ENCODE peak calls at places on chromosomes 11 and 22, in six cellular contexts. O is brain microvascular endothelial cell, W is spleen, G is heart left ventricle, B is kidney epithelial cell, X is thoracic aorta. L is an unnamed sample. For H3K36me3, the result is how much of the 10 kb centered on the place peaks cover.

GRCh38 chr11:10042699-10043098 is 251.3 kb downstream of the SBF2 start:
- DNase-seq in O (no peak), W (no peak), G (no peak), B (no peak), X (no peak), L (no peak)

GRCh38 chr11:118646393-118646792 is 33.1 kb downstream of the TREH start:
- DNase-seq in O (no peak), W (peak), G (no peak), B (no peak), X (no peak), L (no peak)

GRCh38 chr11:120028181-120028935 is 109.6 kb downstream of the TRIM29 start:
- DNase-seq in O (no peak), W (no peak), G (no peak), B (no peak), X (no peak), L (no peak)

GRCh38 chr11:12164061-12165014 is 53.9 kb downstream of the MICAL2 start:
- DNase-seq in O (peak), W (no peak), G (no peak), B (peak), X (no peak), L (no peak)

GRCh38 chr22:36244522-36245391 is 5.4 kb upstream of the APOL2 start:
- DNase-seq in O (no peak), W (no peak), G (no peak), B (no peak), X (no peak), L (no peak)

GRCh38 chr11:70607561-70607960 is 209.2 kb downstream of the CTTN start:
- DNase-seq in O (no peak), W (no peak), G (no peak), B (no peak), X (no peak), L (no peak)

GRCh38 chr22:19410941-19411689 is 20.4 kb downstream of the HIRA start:
- DNase-seq in O (no peak), W (no peak), G (no peak), B (no peak), X (no peak), L (no peak)

GRCh38 chr11:68282141-68282860 is 10.5 kb upstream of the C11orf24 start:
- DNase-seq in O (no peak), W (no peak), G (no peak), B (no peak), X (no peak), L (no peak)

GRCh38 chr11:109993786-109994185 is 99.4 kb upstream of the ZC3H12C start:
- DNase-seq in O (no peak), W (no peak), G (no peak), B (no peak), X (no peak), L (no peak)

GRCh38 chr22:43530864-43531201 is 119.0 kb downstream of the MPPED1 start:
- DNase-seq in O (no peak), W (no peak), G (no peak), B (no peak), X (no peak), L (peak)

GRCh38 chr11:35282226-35282882 is 137.0 kb downstream of the SLC1A2 start:
- DNase-seq in O (peak), W (no peak), G (no peak), B (no peak), X (no peak), L (no peak)

GRCh38 chr11:2189938-2190669 is 18.5 kb upstream of the TH start:
- DNase-seq in O (no peak), W (no peak), G (no peak), B (no peak), X (no peak), L (no peak)

GRCh38 chr22:24996420-24996952 is 44.0 kb downstream of the KIAA1671 start:
- DNase-seq in O (no peak), W (no peak), G (peak), B (no peak), X (no peak), L (peak)

GRCh38 chr11:96303067-96303466 is 39.9 kb downstream of the MAML2 start:
- DNase-seq in O (peak), W (no peak), G (no peak), B (no peak), X (no peak), L (no peak)

GRCh38 chr11:73204711-73205121 is 13.4 kb upstream of the P2RY2 start:
- DNase-seq in O (no peak), W (peak), G (no peak), B (no peak), X (no peak), L (no peak)

GRCh38 chr11:7485136-7485853 is at the start of gene OLFML1:
- DNase-seq in O (no peak), W (no peak), G (peak), B (no peak), X (no peak), L (no peak)

GRCh38 chr22:46614070-46614931 is 5.9 kb upstream of the GRAMD4 start:
- DNase-seq in O (no peak), W (peak), G (no peak), B (no peak), X (no peak), L (no peak)

GRCh38 chr11:105577645-105578044 is 32.2 kb upstream of the GRIA4 start:
- DNase-seq in O (peak), W (no peak), G (no peak), B (no peak), X (no peak), L (no peak)

GRCh38 chr11:69436041-69436982 is 45.2 kb upstream of the LINC01488 start:
- DNase-seq in O (no peak), W (peak), G (no peak), B (no peak), X (no peak), L (no peak)

GRCh38 chr11:98531576-98531975 is 489.2 kb upstream of the CNTN5 start:
- DNase-seq in O (no peak), W (no peak), G (no peak), B (no peak), X (no peak), L (no peak)

GRCh38 chr22:37198290-37199102 is 10.4 kb upstream of the C1QTNF6 start:
- DNase-seq in O (peak), W (peak), G (peak), B (no peak), X (no peak), L (peak)

GRCh38 chr11:62806611-62807121 is 1.4 kb upstream of the NXF1 start:
- DNase-seq in O (no peak), W (no peak), G (peak), B (no peak), X (no peak), L (no peak)

GRCh38 chr22:50544746-50545253 is 899 bp upstream of the KLHDC7B start:
- DNase-seq in O (no peak), W (peak), G (no peak), B (no peak), X (no peak), L (peak)

GRCh38 chr11:78147807-78148206 is 8.4 kb upstream of the ALG8 start:
- DNase-seq in O (no peak), W (no peak), G (no peak), B (no peak), X (no peak), L (no peak)
- H3K4me3 ChIP-seq in O (no peak), W (no peak), G (no peak), B (no peak), X (no peak), L (no peak)

GRCh38 chr22:45208696-45208992 is 32.0 kb downstream of the KIAA0930 start:
- DNase-seq in O (no peak), W (peak), G (no peak), B (no peak), X (no peak), L (no peak)
- H3K36me3 ChIP-seq in O (under half), W (under half), G (under half), B (under half), X (under half), L (under half)

DNA sequence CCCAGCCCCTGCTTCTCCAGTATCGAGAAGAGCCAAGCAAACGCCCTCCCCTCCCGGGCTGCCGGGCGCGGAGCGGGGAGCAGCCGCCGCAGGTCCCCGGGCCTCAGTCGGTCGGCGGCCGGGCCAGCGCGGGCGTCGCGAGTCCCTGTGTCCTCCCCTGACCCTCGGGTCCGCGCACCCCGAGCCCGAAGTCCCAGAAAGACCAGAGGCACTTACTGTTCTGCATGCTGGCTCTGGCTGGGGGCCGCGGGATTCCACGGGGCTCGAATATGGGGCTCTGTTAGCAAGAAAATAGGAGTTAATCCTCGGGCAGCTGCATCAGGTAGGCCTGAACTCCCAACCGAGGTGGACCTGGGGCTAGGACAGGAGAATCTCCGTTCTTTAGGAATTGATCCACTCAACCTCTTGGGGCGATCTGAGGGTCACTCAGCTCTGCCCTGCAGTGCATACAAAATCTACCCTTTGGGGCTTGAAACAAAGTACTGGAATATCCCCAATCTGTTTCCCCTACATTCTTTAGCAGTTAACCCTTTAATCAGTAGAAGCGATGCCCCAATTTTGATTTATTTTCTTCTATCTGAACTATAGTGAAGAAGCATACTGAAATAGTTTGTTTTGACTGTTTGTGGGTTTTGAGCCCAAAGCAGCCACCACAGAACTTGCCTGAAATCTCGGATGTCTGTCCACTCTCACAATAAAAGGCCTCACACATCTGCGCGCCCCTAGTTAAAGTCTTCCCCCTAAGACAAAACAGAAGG is 4.8 kb downstream of the PAX6 start:
- DNase-seq in O (no peak), W (peak), G (no peak), B (no peak), X (no peak), L (no peak)
- H3K4me3 ChIP-seq in O (no peak), W (no peak), G (no peak), B (no peak), X (no peak), L (no peak)

GRCh38 chr11:123185326-123185725 is 9.7 kb downstream of the CLMP start:
- DNase-seq in O (no peak), W (no peak), G (no peak), B (no peak), X (no peak), L (peak)

GRCh38 chr11:123188508-123189165 is 6.4 kb downstream of the CLMP start:
- DNase-seq in O (peak), W (no peak), G (no peak), B (no peak), X (no peak), L (peak)

GRCh38 chr11:123186291-123186690 is 8.8 kb downstream of the CLMP start:
- DNase-seq in O (no peak), W (no peak), G (no peak), B (no peak), X (no peak), L (no peak)

GRCh38 chr11:123187670-123188507 is 7.2 kb downstream of the CLMP start:
- DNase-seq in O (peak), W (no peak), G (no peak), B (no peak), X (no peak), L (no peak)

DNA sequence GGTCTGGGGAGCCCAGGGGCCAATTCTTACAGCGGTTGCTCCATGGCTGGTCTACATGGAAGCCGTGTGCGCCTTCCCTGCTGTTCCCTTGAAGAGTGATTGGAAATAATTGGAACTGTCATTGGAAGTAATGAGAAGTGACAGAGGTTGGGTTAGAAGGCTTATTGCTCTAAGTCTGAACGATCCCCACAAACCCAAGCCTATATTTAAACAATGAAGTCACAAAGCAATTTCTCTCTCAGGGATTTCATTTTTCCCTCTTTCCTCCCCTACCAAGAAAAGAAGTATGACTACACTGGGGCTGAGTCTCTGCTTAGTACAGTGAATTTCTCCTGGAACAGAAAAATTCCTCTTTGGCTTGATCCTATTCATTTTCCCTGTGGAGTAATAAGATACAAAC is 7.8 kb downstream of the CLMP start:
- DNase-seq in O (no peak), W (no peak), G (no peak), B (no peak), X (no peak), L (no peak)
- H3K36me3 ChIP-seq in O (under half), W (under half), G (under half), B (under half), X (under half), L (under half)

GRCh38 chr11:19775622-19776021 is 63.0 kb downstream of the NAV2 start:
- DNase-seq in O (no peak), W (no peak), G (no peak), B (no peak), X (no peak), L (no peak)

GRCh38 chr11:19777342-19778102 is 64.9 kb downstream of the NAV2 start:
- DNase-seq in O (peak), W (no peak), G (no peak), B (peak), X (no peak), L (peak)

GRCh38 chr11:19774329-19774728 is 61.7 kb downstream of the NAV2 start:
- DNase-seq in O (no peak), W (no peak), G (no peak), B (no peak), X (no peak), L (no peak)

GRCh38 chr11:19774817-19775600 is 62.4 kb downstream of the NAV2 start:
- DNase-seq in O (peak), W (no peak), G (no peak), B (no peak), X (no peak), L (no peak)

GRCh38 chr11:19777032-19777341 is 64.3 kb downstream of the NAV2 start:
- DNase-seq in O (no peak), W (no peak), G (no peak), B (no peak), X (no peak), L (peak)
- H3K4me3 ChIP-seq in O (peak), W (peak), G (peak), B (peak), X (peak), L (peak)

GRCh38 chr22:39309881-39310714 is 9.3 kb downstream of the RPL3 start:
- DNase-seq in O (peak), W (no peak), G (no peak), B (no peak), X (no peak), L (peak)

GRCh38 chr22:39312410-39312809 is 7.0 kb downstream of the RPL3 start:
- DNase-seq in O (no peak), W (no peak), G (no peak), B (no peak), X (no peak), L (peak)

GRCh38 chr22:39313258-39314001 is 6.0 kb downstream of the RPL3 start:
- DNase-seq in O (no peak), W (no peak), G (no peak), B (no peak), X (no peak), L (peak)

GRCh38 chr22:39309364-39309861 is 10.0 kb downstream of the RPL3 start:
- DNase-seq in O (peak), W (no peak), G (no peak), B (no peak), X (no peak), L (peak)

GRCh38 chr22:39311592-39312400 is 7.6 kb downstream of the RPL3 start:
- DNase-seq in O (no peak), W (no peak), G (no peak), B (no peak), X (no peak), L (peak)
- H3K36me3 ChIP-seq in O (half or more), W (half or more), G (half or more), B (under half), X (half or more), L (half or more)

DNA sequence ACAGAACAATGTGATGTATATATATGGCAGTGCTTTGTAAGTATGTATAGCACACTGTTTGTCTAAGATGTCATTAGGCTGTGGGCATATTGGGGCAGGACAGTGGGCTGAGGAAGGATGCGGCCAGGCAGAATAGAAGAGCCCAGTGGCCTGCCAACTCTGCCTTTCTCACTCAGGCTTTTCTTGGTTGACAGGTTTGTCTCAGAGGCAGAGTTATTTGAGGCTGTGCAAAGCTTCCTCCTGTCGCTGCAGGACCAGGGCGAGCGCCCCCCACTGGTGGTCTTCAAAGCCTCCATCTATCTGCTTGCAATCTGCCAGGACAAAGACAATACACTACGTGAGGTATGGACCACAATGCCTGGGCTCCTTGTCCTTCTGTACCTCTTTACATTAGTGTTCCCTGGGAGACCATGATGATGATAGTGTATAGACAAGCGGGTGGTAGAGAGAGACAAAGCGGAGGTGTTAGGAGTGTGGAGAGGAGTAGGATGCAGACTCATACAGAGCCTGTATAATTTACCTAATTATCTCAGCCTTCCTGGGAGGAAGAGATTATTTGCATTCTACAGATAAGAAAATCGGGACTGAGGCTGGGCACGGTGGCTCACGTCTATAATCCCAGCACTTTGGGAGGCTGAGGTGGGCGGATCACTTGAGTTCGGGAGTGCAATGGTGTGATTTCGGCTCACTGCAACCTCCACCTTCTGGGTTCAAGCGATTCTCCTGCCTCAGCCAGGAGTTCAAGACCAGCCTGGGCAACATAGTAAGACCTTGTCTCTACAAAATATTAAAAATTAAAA is 37.3 kb upstream of the CCDC134 start:
- DNase-seq in O (peak), W (peak), G (no peak), B (no peak), X (no peak), L (peak)
- H3K4me3 ChIP-seq in O (no peak), W (no peak), G (no peak), B (no peak), X (no peak), L (no peak)

L was measured in H7.